ENCODE peak calls at places on chromosomes 5 and 9, in ten cellular contexts. B, S, P, W, C, Y, K, G, R and U are unnamed samples.
A peak's percentile ranks its signal among the peaks of the same experiment; 100 is the strongest.

GRCh38 chr9:13898957-13899356 is 415.0 kb downstream of the NFIB start:
- DNase-seq in B (no peak), S (no peak), P (no peak), W (no peak), C (no peak), Y (no peak), K (no peak), G (no peak), R (no peak), U (no peak)

GRCh38 chr9:133787749-133788015 is 49.5 kb upstream of the SARDH start:
- DNase-seq in B (peak; percentile 56), S (no peak), P (no peak), W (peak; percentile 36), C (no peak), Y (no peak), K (no peak), G (no peak), R (peak; percentile 76), U (no peak)

GRCh38 chr5:58505502-58505901 is 14.3 kb downstream of the GAPT start:
- DNase-seq in B (no peak), S (no peak), P (peak; percentile 50), W (no peak), C (no peak), Y (no peak), K (no peak), G (no peak), R (no peak), U (no peak)

GRCh38 chr5:148267972-148268371 is 622 bp upstream of the SPINK13 start:
- DNase-seq in B (no peak), S (no peak), P (no peak), W (no peak), C (no peak), Y (no peak), K (no peak), G (no peak), R (no peak), U (peak; percentile 46)

GRCh38 chr5:152237531-152237930 is 167.5 kb downstream of the NMUR2 start:
- DNase-seq in B (no peak), S (no peak), P (peak; percentile 87), W (no peak), C (no peak), Y (no peak), K (no peak), G (no peak), R (no peak), U (no peak)

GRCh38 chr5:40383719-40384651 is 295.7 kb upstream of the PTGER4 start:
- DNase-seq in B (no peak), S (no peak), P (no peak), W (no peak), C (no peak), Y (peak; percentile 44), K (no peak), G (no peak), R (no peak), U (peak; percentile 75)

GRCh38 chr9:20255052-20255451 is 367.2 kb downstream of the MLLT3 start:
- DNase-seq in B (no peak), S (no peak), P (no peak), W (no peak), C (no peak), Y (no peak), K (no peak), G (no peak), R (no peak), U (no peak)

GRCh38 chr9:124344291-124345050 is 70.8 kb downstream of the PSMB7 start:
- DNase-seq in B (no peak), S (no peak), P (no peak), W (no peak), C (no peak), Y (no peak), K (no peak), G (no peak), R (no peak), U (no peak)

GRCh38 chr9:18333157-18333556 is 140.8 kb upstream of the ADAMTSL1 start:
- DNase-seq in B (no peak), S (no peak), P (no peak), W (peak; percentile 57), C (no peak), Y (no peak), K (no peak), G (no peak), R (no peak), U (no peak)

GRCh38 chr5:9140202-9140601 is 405.7 kb downstream of the SEMA5A start:
- DNase-seq in B (no peak), S (no peak), P (no peak), W (no peak), C (no peak), Y (no peak), K (no peak), G (no peak), R (no peak), U (no peak)

GRCh38 chr5:79173626-79174025 is 62.0 kb downstream of the BHMT start:
- DNase-seq in B (no peak), S (peak; percentile 44), P (no peak), W (no peak), C (peak; percentile 50), Y (no peak), K (no peak), G (peak; percentile 36), R (no peak), U (no peak)

GRCh38 chr9:124894741-124895170 is 32.8 kb downstream of the ARPC5L start:
- DNase-seq in B (peak; percentile 90), S (no peak), P (peak; percentile 56), W (peak; percentile 52), C (no peak), Y (no peak), K (no peak), G (no peak), R (no peak), U (peak; percentile 17)